ENCODE peak calls at places on chromosome 11, in eight cellular contexts. U is pancreas, C is gastrocnemius medialis, G is body of pancreas, Z is lower lobe of right lung, S is DND-41, P is HepG2, K is A549. L is an unnamed sample.

GRCh38 chr11:43738600-43739409 is 58.3 kb downstream of the HSD17B12 start:
- ATAC-seq in U (peak; percentile 95), C (peak; percentile 88), G (peak; percentile 89), Z (peak; percentile 46), S (no peak), P (peak; percentile 61), K (no peak), L (no peak)

GRCh38 chr11:10400856-10401255 is 54.2 kb upstream of the AMPD3 start:
- ATAC-seq in U (peak; percentile 60), C (no peak), G (no peak), Z (no peak), S (no peak), P (no peak), K (no peak), L (no peak)

GRCh38 chr11:83957038-83957900 is 671.1 kb upstream of the CCDC90B start:
- ATAC-seq in U (peak; percentile 84), C (no peak), G (peak; percentile 74), Z (no peak), S (no peak), P (no peak), K (no peak), L (no peak)

GRCh38 chr11:76543006-76543703 is 98.3 kb downstream of the EMSY start:
- ATAC-seq in U (no peak), C (no peak), G (no peak), Z (no peak), S (no peak), P (no peak), K (no peak), L (no peak)

GRCh38 chr11:60923800-60924109 is 505 bp upstream of the TMEM132A start:
- ATAC-seq in U (peak; percentile 24), C (no peak), G (no peak), Z (no peak), S (peak; percentile 29), P (peak; percentile 42), K (no peak), L (no peak)

GRCh38 chr11:10379433-10379832 is 74.6 kb downstream of the ADM start:
- ATAC-seq in U (peak; percentile 28), C (peak; percentile 32), G (peak; percentile 45), Z (peak; percentile 9), S (no peak), P (no peak), K (peak; percentile 41), L (peak; percentile 79)

GRCh38 chr11:18705651-18706281 is 7.2 kb downstream of the TMEM86A start:
- ATAC-seq in U (peak; percentile 74), C (peak; percentile 15), G (peak; percentile 67), Z (peak; percentile 84), S (no peak), P (no peak), K (no peak), L (peak; percentile 68)

GRCh38 chr11:103070142-103070541 is 21.8 kb downstream of the DCUN1D5 start:
- ATAC-seq in U (no peak), C (no peak), G (no peak), Z (no peak), S (peak; percentile 78), P (no peak), K (no peak), L (no peak)

GRCh38 chr11:121494355-121495099 is 41.8 kb upstream of the SORL1-AS1 start:
- ATAC-seq in U (no peak), C (no peak), G (no peak), Z (no peak), S (peak; percentile 53), P (no peak), K (no peak), L (no peak)

GRCh38 chr11:13772223-13773046 is 104.0 kb downstream of the FAR1 start:
- ATAC-seq in U (peak; percentile 96), C (no peak), G (peak; percentile 48), Z (peak; percentile 75), S (peak; percentile 78), P (peak; percentile 77), K (peak; percentile 79), L (no peak)

GRCh38 chr11:102666331-102666957 is 39.1 kb downstream of the MMP27 start:
- ATAC-seq in U (peak; percentile 88), C (no peak), G (peak; percentile 72), Z (peak; percentile 83), S (peak; percentile 64), P (peak; percentile 82), K (peak; percentile 70), L (no peak)

GRCh38 chr11:1479678-1480118 is 6.9 kb downstream of the MOB2 start:
- ATAC-seq in U (no peak), C (no peak), G (no peak), Z (no peak), S (no peak), P (no peak), K (no peak), L (no peak)
- H3K27ac ChIP-seq in U (no peak overlapping the region), C (no peak overlapping the region), G (no peak overlapping the region), Z (no peak overlapping the region), S (no peak overlapping the region), P (no peak overlapping the region), K (no peak overlapping the region), L (peak overlapping the region; percentile 91)

GRCh38 chr11:30960387-30960992 is 374.3 kb upstream of the MPPED2 start:
- ATAC-seq in U (peak; percentile 25), C (no peak), G (no peak), Z (no peak), S (no peak), P (peak; percentile 82), K (peak; percentile 70), L (no peak)
- TF ChIP-seq CTCF in U (no peak), C (peak; percentile 37), G (peak; percentile 41), Z (peak; percentile 18), S (peak; percentile 55), P (peak; percentile 78), K (peak; percentile 83), L (no peak)

GRCh38 chr11:95149659-95150294 is 60.1 kb downstream of the ENDOD1 start:
- ATAC-seq in U (peak; percentile 23), C (peak; percentile 7), G (peak; percentile 54), Z (no peak), S (no peak), P (peak; percentile 90), K (no peak), L (peak; percentile 24)

GRCh38 chr11:95145430-95146063 is 55.9 kb downstream of the ENDOD1 start:
- ATAC-seq in U (no peak), C (no peak), G (no peak), Z (no peak), S (no peak), P (no peak), K (no peak), L (no peak)

GRCh38 chr11:95148938-95149337 is 59.3 kb downstream of the ENDOD1 start:
- ATAC-seq in U (no peak), C (no peak), G (no peak), Z (no peak), S (no peak), P (no peak), K (no peak), L (no peak)

GRCh38 chr11:95148421-95148820 is 58.8 kb downstream of the ENDOD1 start:
- ATAC-seq in U (no peak), C (no peak), G (no peak), Z (no peak), S (no peak), P (no peak), K (no peak), L (no peak)

DNA sequence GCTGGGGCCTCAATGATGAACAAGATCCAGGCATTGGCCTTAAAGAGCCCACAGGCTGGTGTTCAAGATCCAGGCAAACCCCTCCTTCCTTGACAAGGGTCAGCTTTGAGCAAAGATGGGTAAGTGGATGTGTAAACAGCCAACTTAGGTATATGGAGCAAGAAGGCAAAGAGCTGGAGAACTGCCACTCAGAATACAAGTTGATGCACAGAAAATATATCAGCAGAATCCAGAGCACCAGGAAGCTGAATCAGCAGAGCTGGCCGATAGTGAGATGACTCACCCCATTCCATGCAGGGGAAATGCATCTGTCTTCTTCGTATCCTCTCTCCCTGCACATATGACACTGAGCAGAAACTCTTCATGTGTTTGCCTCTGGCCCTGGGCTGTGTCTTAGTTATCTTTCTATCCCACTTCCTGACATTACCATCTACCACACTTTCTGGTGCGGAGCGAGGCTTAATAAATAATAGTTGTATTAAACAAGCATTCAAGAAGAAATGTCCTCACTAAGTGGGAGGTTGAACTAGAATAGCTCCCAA is 57.8 kb downstream of the ENDOD1 start:
- ATAC-seq in U (no peak), C (peak; percentile 61), G (no peak), Z (no peak), S (no peak), P (no peak), K (no peak), L (no peak)
- H3K27ac ChIP-seq in U (no peak overlapping the region), C (peak overlapping the region; percentile 82), G (no peak overlapping the region), Z (no peak overlapping the region), S (no peak overlapping the region), P (no peak overlapping the region), K (no peak overlapping the region), L (peak overlapping the region; percentile 26)

DNA sequence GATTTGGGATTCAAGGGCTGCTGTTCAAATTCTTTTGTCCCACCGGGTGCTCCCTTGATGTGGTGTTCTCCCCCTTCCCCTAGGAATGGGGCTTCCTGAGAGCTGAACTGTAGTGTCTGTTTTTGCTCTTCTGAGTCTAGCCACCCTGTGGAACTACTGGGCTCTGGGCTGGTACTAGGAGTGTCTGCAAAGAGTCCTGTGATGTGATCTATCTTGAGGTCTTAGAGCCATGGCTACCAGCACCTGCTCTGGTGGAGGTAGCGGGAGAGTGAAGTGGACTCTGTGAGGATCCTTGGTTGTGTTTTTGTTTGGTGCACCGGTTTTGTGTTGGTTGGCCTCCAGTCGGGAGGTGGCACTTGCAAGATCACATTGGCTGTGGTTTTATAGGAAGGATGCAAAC is 46.2 kb downstream of the OR2AT4 start:
- ATAC-seq in U (no peak), C (no peak), G (no peak), Z (no peak), S (no peak), P (no peak), K (no peak), L (no peak)
- TF ChIP-seq CTCF in U (no peak), C (no peak), G (no peak), Z (no peak), S (no peak), P (no peak), K (no peak), L (no peak)